ENCODE peak calls at places on chromosome 6, in nine cellular contexts. W, O, Q, B, J, I, G, F and L are unnamed samples.

GRCh38 chr6:36245572-36246031 is 24.3 kb upstream of the PNPLA1 start:
- DNase-seq in W (peak), O (no peak), Q (no peak), B (no peak), J (no peak), I (no peak), G (no peak), F (peak), L (peak)

GRCh38 chr6:101397199-101397598 is 3.7 kb downstream of the GRIK2 start:
- DNase-seq in W (peak), O (no peak), Q (no peak), B (no peak), J (no peak), I (no peak), G (no peak), F (peak), L (no peak)

GRCh38 chr6:143007626-143008025 is 53.1 kb upstream of the AIG1 start:
- DNase-seq in W (no peak), O (no peak), Q (no peak), B (no peak), J (no peak), I (no peak), G (no peak), F (no peak), L (no peak)

GRCh38 chr6:124028117-124028516 is 224.5 kb downstream of the NKAIN2 start:
- DNase-seq in W (no peak), O (no peak), Q (no peak), B (no peak), J (no peak), I (no peak), G (no peak), F (no peak), L (no peak)

GRCh38 chr6:159467473-159468041 is 225.5 kb downstream of the SOD2 start:
- DNase-seq in W (no peak), O (no peak), Q (no peak), B (no peak), J (no peak), I (no peak), G (peak), F (no peak), L (no peak)

GRCh38 chr6:87214831-87215230 is 59.5 kb downstream of the ZNF292 start:
- DNase-seq in W (no peak), O (no peak), Q (no peak), B (no peak), J (no peak), I (no peak), G (no peak), F (no peak), L (no peak)

GRCh38 chr6:45423901-45424627 is 46.3 kb upstream of the SUPT3H start:
- DNase-seq in W (peak), O (peak), Q (peak), B (no peak), J (no peak), I (no peak), G (no peak), F (no peak), L (peak)

GRCh38 chr6:166308769-166309589 is 787 bp upstream of the PRR18 start:
- DNase-seq in W (peak), O (no peak), Q (no peak), B (no peak), J (peak), I (no peak), G (no peak), F (no peak), L (no peak)

GRCh38 chr6:129312865-129313264 is 397.1 kb downstream of the ARHGAP18 start:
- DNase-seq in W (no peak), O (no peak), Q (no peak), B (peak), J (no peak), I (no peak), G (no peak), F (no peak), L (no peak)

GRCh38 chr6:36126121-36126520 is 4.2 kb upstream of the MAPK13 start:
- DNase-seq in W (no peak), O (no peak), Q (no peak), B (no peak), J (no peak), I (no peak), G (no peak), F (no peak), L (no peak)

GRCh38 chr6:51936536-51936935 is 150.9 kb downstream of the PKHD1 start:
- DNase-seq in W (no peak), O (no peak), Q (no peak), B (no peak), J (no peak), I (no peak), G (no peak), F (no peak), L (no peak)

GRCh38 chr6:2749972-2750600 is 636 bp downstream of the MYLK4 start:
- DNase-seq in W (peak), O (peak), Q (peak), B (peak), J (no peak), I (no peak), G (no peak), F (peak), L (peak)

GRCh38 chr6:74347161-74347560 is 651.2 kb downstream of the CD109 start:
- DNase-seq in W (no peak), O (no peak), Q (no peak), B (no peak), J (no peak), I (no peak), G (no peak), F (no peak), L (no peak)

GRCh38 chr6:74343804-74344203 is 647.8 kb downstream of the CD109 start:
- DNase-seq in W (no peak), O (no peak), Q (no peak), B (peak), J (no peak), I (no peak), G (no peak), F (no peak), L (no peak)
- TF ChIP-seq CTCF in W (peak), O (no peak), Q (no peak), B (peak), J (no peak), I (peak), G (peak), F (no peak), L (no peak)

GRCh38 chr6:89360415-89360999 is 8.0 kb upstream of the UBE2J1 start:
- DNase-seq in W (no peak), O (no peak), Q (no peak), B (no peak), J (no peak), I (no peak), G (no peak), F (no peak), L (no peak)

GRCh38 chr6:89359561-89359960 is 7.0 kb upstream of the UBE2J1 start:
- DNase-seq in W (peak), O (no peak), Q (no peak), B (no peak), J (no peak), I (no peak), G (no peak), F (no peak), L (no peak)

GRCh38 chr6:89355511-89356185 is 3.1 kb upstream of the UBE2J1 start:
- DNase-seq in W (no peak), O (no peak), Q (no peak), B (no peak), J (no peak), I (no peak), G (no peak), F (no peak), L (no peak)

GRCh38 chr6:89356644-89357043 is 4.1 kb upstream of the UBE2J1 start:
- DNase-seq in W (no peak), O (no peak), Q (no peak), B (no peak), J (no peak), I (no peak), G (no peak), F (no peak), L (no peak)

GRCh38 chr6:89357390-89357789 is 4.9 kb upstream of the UBE2J1 start:
- DNase-seq in W (no peak), O (no peak), Q (no peak), B (no peak), J (no peak), I (no peak), G (peak), F (no peak), L (peak)
- TF ChIP-seq POLR2AphosphoS5 in W (no peak), O (no peak), Q (no peak), B (no peak), J (no peak), I (no peak), G (no peak), F (no peak), L (no peak)

DNA sequence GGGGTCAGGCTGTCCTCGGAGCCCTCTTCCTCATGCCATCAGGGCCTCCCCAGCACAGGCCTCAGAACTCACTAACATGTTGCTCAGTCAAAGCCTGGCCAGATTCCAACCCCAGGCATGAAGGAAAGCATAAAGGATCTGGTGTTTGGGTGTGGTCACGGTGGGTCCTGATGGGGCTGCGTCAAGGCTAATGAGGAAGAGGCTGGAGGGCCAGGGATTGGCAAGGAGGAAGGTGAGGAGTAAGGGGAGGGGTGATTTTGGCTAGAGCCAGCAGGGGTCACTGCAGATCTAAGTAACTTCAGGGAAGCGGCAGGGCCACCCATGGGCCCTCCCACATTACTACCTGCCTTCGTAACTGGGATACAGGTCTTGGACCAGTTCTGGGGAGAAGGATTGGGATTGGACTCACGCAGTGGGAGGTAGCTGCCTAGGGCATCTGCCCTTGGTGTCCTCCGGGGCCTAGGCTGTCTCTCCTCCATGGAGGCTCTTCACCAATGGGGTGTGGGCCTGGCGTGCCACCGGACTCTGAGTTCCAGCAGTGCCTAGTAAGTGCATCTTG is 36.2 kb upstream of the MRPS18A start:
- DNase-seq in W (peak), O (peak), Q (peak), B (peak), J (peak), I (no peak), G (no peak), F (peak), L (peak)
- TF ChIP-seq CTCF in W (peak), O (peak), Q (peak), B (peak), J (peak), I (peak), G (peak), F (peak), L (peak)

GRCh38 chr6:126792340-126792739 is 326.1 kb upstream of the RSPO3 start:
- DNase-seq in W (no peak), O (no peak), Q (no peak), B (no peak), J (no peak), I (no peak), G (no peak), F (no peak), L (no peak)
- TF ChIP-seq POLR2AphosphoS5 in W (no peak), O (no peak), Q (no peak), B (no peak), J (no peak), I (no peak), G (no peak), F (no peak), L (no peak)

GRCh38 chr6:42320762-42321161 is 103.1 kb upstream of the MRPS10 start:
- DNase-seq in W (no peak), O (no peak), Q (no peak), B (no peak), J (no peak), I (no peak), G (no peak), F (no peak), L (no peak)

GRCh38 chr6:42318485-42318884 is 100.8 kb upstream of the MRPS10 start:
- DNase-seq in W (no peak), O (no peak), Q (no peak), B (no peak), J (no peak), I (no peak), G (no peak), F (no peak), L (no peak)

GRCh38 chr6:42326248-42326647 is 108.6 kb upstream of the MRPS10 start:
- DNase-seq in W (no peak), O (no peak), Q (no peak), B (no peak), J (no peak), I (no peak), G (no peak), F (no peak), L (no peak)

GRCh38 chr6:42321976-42322375 is 104.3 kb upstream of the MRPS10 start:
- DNase-seq in W (no peak), O (no peak), Q (no peak), B (no peak), J (no peak), I (no peak), G (no peak), F (no peak), L (no peak)

GRCh38 chr6:42322676-42323075 is 105.0 kb upstream of the MRPS10 start:
- DNase-seq in W (peak), O (no peak), Q (no peak), B (no peak), J (no peak), I (no peak), G (no peak), F (peak), L (no peak)
- TF ChIP-seq CTCF in W (peak), O (no peak), Q (no peak), B (peak), J (no peak), I (no peak), G (peak), F (peak), L (no peak)

GRCh38 chr6:14709066-14709670 is 536.7 kb upstream of the JARID2 start:
- DNase-seq in W (no peak), O (no peak), Q (no peak), B (no peak), J (no peak), I (no peak), G (no peak), F (peak), L (no peak)

GRCh38 chr6:14705841-14706377 is 540.0 kb upstream of the JARID2 start:
- DNase-seq in W (no peak), O (no peak), Q (no peak), B (no peak), J (no peak), I (no peak), G (no peak), F (no peak), L (no peak)

GRCh38 chr6:14704383-14705271 is 541.2 kb upstream of the JARID2 start:
- DNase-seq in W (no peak), O (no peak), Q (no peak), B (no peak), J (no peak), I (no peak), G (no peak), F (peak), L (no peak)

GRCh38 chr6:14707971-14708465 is 537.9 kb upstream of the JARID2 start:
- DNase-seq in W (no peak), O (no peak), Q (no peak), B (no peak), J (no peak), I (no peak), G (no peak), F (no peak), L (no peak)

DNA sequence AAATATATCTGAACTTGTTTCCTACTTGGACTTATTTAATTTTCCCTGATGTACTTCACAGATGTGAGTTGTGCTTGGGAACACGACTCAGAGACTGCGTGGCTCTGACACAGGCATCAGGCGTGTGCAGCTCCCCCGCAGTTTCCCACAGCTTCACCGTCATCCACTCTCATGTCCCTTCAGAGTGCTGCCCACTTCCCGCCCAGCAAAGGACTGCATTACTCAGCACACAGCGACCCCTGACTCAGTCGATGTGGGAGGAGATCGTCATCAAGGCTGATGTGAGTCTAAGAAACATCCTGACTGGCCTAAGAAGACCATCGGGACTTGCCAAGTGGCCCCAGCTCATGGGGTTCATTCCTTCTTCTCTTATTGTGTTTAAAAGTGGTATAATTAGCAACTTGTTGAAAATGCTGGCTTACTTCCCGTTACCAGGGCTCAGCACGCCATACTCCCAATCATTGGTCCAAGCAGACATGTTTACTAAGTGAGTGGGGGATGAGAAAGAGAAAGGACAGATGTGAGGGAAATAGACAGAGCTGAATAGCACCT is 539.4 kb upstream of the JARID2 start:
- DNase-seq in W (no peak), O (peak), Q (no peak), B (peak), J (no peak), I (no peak), G (no peak), F (peak), L (peak)
- TF ChIP-seq POLR2AphosphoS5 in W (no peak), O (peak), Q (peak), B (no peak), J (peak), I (no peak), G (no peak), F (peak), L (peak)

GRCh38 chr6:118965843-118966242 is 30.9 kb upstream of the MCM9 start:
- DNase-seq in W (no peak), O (no peak), Q (no peak), B (no peak), J (no peak), I (no peak), G (no peak), F (no peak), L (no peak)

GRCh38 chr6:118959903-118960302 is 24.9 kb upstream of the MCM9 start:
- DNase-seq in W (no peak), O (peak), Q (no peak), B (no peak), J (no peak), I (no peak), G (no peak), F (no peak), L (no peak)

GRCh38 chr6:118967239-118967638 is 32.3 kb upstream of the MCM9 start:
- DNase-seq in W (no peak), O (no peak), Q (no peak), B (no peak), J (no peak), I (no peak), G (no peak), F (no peak), L (no peak)

GRCh38 chr6:118965354-118965753 is 30.4 kb upstream of the MCM9 start:
- DNase-seq in W (no peak), O (no peak), Q (no peak), B (no peak), J (no peak), I (no peak), G (no peak), F (no peak), L (no peak)

GRCh38 chr6:118963003-118963402 is 28.0 kb upstream of the MCM9 start:
- DNase-seq in W (no peak), O (no peak), Q (no peak), B (peak), J (no peak), I (no peak), G (no peak), F (no peak), L (no peak)
- TF ChIP-seq CTCF in W (peak), O (no peak), Q (no peak), B (no peak), J (no peak), I (no peak), G (no peak), F (peak), L (no peak)

DNA sequence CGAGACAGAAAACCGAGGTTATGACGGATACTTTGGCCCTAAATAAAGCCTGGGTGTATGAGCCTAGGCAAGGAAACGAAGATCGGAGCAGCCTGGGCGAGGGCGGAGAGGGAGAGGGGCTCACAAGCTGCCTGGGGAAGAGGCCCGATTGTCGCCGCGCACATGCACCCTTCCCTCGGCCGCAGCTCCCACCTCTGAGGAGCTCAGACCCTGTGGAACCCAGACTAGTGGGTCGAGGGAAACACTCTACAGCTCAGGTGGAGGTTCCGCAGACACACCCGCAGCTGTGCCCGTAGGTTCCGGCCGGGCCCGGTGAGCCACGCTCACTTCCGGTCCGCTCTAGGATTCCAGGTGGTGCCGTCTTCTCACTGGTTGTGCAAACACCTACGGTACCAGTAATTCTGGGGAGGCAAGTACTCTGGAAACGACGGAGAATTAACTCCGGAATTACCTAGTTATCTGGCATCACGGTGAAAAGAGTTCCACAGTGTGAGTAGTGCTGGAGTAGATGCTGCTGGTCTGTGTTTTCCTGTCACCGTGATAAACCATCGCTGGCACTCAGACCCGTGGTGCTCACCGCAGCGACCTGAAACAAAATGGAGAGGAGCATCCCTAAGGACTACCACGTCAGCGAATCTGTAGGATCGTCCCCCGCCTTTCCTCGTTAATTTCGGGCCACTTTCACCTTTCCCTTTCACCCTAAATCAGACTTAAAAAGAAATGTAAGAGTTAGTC is 61.5 kb downstream of the GPX5 start:
- DNase-seq in W (peak), O (peak), Q (peak), B (no peak), J (peak), I (no peak), G (no peak), F (no peak), L (peak)
- TF ChIP-seq POLR2AphosphoS5 in W (peak), O (peak), Q (peak), B (no peak), J (no peak), I (no peak), G (peak), F (no peak), L (no peak)